ENCODE peak calls at places on chromosomes 3 and 15, in six cellular contexts. J is IMR-90, P is GM23248, H is HepG2, V is PC-3, E is neural progenitor cell. N is an unnamed sample.

GRCh38 chr3:127999509-128000106 is 52.6 kb upstream of the SEC61A1 start:
- DNase-seq in J (no peak), E (no peak), V (no peak), P (no peak), H (no peak), N (no peak)

GRCh38 chr3:65170357-65171090 is 482.7 kb upstream of the ADAMTS9 start:
- DNase-seq in E (peak; percentile 44), J (peak; percentile 85), H (no peak), V (no peak), P (peak; percentile 83), N (no peak)

GRCh38 chr15:80817901-80818300 is 38.7 kb downstream of the CEMIP start:
- DNase-seq in V (no peak), J (no peak), H (no peak), E (no peak), P (no peak), N (no peak)

GRCh38 chr15:35289029-35289617 is 204.0 kb upstream of the NANOGP8 start:
- DNase-seq in H (peak; percentile 44), P (peak; percentile 77), V (peak; percentile 74), J (peak; percentile 81), E (peak; percentile 63), N (peak; percentile 13)

GRCh38 chr3:102715030-102715697 is 280.3 kb downstream of the ZPLD1 start:
- DNase-seq in J (no peak), V (peak; percentile 59), P (peak; percentile 45), E (no peak), H (no peak), N (no peak)

GRCh38 chr3:94285874-94286273 is 223.0 kb downstream of the NSUN3 start:
- DNase-seq in V (peak; percentile 65), P (peak; percentile 33), J (no peak), H (no peak), E (peak; percentile 26), N (no peak)

GRCh38 chr3:14550651-14551611 is 10.8 kb upstream of the GRIP2 start:
- DNase-seq in E (peak; percentile 31), V (no peak), P (peak; percentile 69), J (peak; percentile 5), H (no peak), N (no peak)

GRCh38 chr3:158269896-158270295 is 160.0 kb downstream of the RSRC1 start:
- DNase-seq in V (no peak), E (no peak), H (no peak), J (no peak), P (no peak), N (no peak)

GRCh38 chr15:71455107-71455506 is 339.8 kb downstream of the THSD4 start:
- DNase-seq in H (no peak), P (no peak), V (peak; percentile 26), J (peak; percentile 36), E (no peak), N (no peak)

GRCh38 chr3:128076783-128077624 is 24.8 kb downstream of the SEC61A1 start:
- DNase-seq in J (no peak), E (peak; percentile 50), H (no peak), V (no peak), P (peak; percentile 63), N (no peak)

GRCh38 chr15:51600114-51600513 is 22.5 kb downstream of the DMXL2 start:
- DNase-seq in V (peak; percentile 78), H (no peak), P (peak; percentile 23), J (peak; percentile 43), E (no peak), N (no peak)

GRCh38 chr3:49899815-49900214 is 3.9 kb downstream of the MST1R start:
- DNase-seq in E (peak; percentile 70), J (no peak), V (peak; percentile 23), P (peak; percentile 14), H (no peak), N (no peak)

GRCh38 chr15:48671381-48672022 is 26.0 kb upstream of the FBN1 start:
- DNase-seq in H (no peak), J (peak; percentile 89), E (no peak), P (peak; percentile 95), V (peak; percentile 73), N (no peak)

GRCh38 chr3:120098710-120099109 is 4.5 kb upstream of the GSK3B start:
- DNase-seq in H (no peak), J (no peak), V (no peak), P (no peak), E (no peak), N (no peak)

GRCh38 chr3:124826703-124827102 is 60.5 kb downstream of the ITGB5 start:
- DNase-seq in H (no peak), P (peak; percentile 94), V (peak; percentile 68), E (no peak), J (peak; percentile 93), N (peak; percentile 64)

GRCh38 chr3:136141296-136141785 is 54.8 kb downstream of the MSL2 start:
- DNase-seq in V (no peak), J (no peak), P (peak; percentile 56), H (no peak), E (no peak), N (no peak)

DNA sequence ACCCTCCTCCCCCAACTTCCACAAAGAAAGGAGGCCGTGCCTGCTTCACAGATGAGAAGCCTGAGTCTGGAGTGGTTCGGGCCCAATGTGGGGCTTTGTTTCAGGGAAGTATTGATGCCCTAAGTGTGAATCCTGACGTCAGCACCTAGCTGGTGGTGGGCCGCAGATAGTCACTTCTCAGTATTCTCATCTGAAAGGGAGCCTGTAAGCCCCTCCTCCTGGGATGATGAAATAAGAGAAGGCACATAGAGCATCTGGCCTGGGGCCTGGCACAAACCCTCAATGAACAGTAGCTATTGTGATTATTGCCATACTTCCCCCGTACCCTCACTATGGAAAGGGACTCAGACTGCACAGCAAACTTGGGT is 24.8 kb downstream of the LINGO1 start:
- DNase-seq in P (no peak), H (no peak), V (no peak), E (no peak), J (no peak), N (no peak)
- H3K9ac ChIP-seq in P (no peak overlapping the region), H (no peak overlapping the region), V (no peak overlapping the region), E (no peak overlapping the region), J (no peak overlapping the region), N (peak overlapping the region; percentile 24)

DNA sequence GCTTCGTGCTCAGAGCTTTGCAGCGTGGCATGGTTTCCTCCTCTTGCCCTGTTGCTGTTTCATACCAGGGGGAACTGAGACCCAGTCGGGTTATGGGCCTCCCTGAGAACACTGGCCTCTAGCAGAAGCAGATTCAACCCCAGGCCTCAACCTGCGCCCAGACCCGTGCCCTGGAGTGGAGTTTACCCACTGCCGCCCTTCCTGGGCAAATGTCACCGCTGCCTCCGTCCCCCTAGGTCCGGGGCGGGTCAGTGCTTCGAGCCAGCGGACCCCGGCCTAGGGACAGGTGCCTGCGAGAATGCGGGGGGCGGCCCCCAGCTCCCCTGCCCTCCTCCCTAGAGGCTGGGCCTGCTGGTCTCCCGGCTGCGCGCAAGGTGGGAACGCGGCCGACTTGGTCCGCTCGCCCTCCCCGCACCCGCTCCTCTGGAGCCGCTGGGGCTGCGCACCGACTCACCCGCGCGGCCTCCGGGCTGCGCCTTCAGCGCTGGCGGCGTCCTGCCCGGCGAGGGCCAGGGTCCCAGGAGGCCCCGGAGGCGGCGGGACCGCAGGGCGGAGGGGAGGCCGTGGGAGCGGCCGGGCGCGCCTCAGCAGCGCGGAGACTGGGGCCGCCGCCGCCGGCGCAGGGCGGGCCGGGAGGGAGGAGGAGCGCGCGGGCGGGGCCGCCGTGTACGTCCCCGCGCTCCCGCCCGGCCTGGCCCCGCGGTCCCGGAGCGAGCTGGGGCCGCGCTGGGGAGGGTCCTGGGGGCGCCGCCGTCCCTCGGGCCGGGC is at the start of gene PIGZ:
- DNase-seq in P (peak; percentile 76), E (peak; percentile 78), V (peak; percentile 54), H (no peak), J (no peak), N (no peak)
- H3K9ac ChIP-seq in P (peak within 1 kb of the TSS; percentile 74), E (no peak within 1 kb of the TSS), V (peak within 1 kb of the TSS; percentile 72), H (peak within 1 kb of the TSS; percentile 89), J (peak within 1 kb of the TSS; percentile 20), N (peak within 1 kb of the TSS; percentile 86)

GRCh38 chr3:147652682-147653081 is 243.5 kb downstream of the ZIC1 start:
- DNase-seq in J (peak; percentile 1), E (no peak), P (peak; percentile 59), V (peak; percentile 27), H (no peak), N (no peak)

GRCh38 chr3:147655236-147655635 is 246.1 kb downstream of the ZIC1 start:
- DNase-seq in E (no peak), H (no peak), P (peak; percentile 84), V (no peak), J (no peak), N (no peak)

GRCh38 chr3:147653309-147653923 is 244.3 kb downstream of the ZIC1 start:
- DNase-seq in J (no peak), E (peak; percentile 38), H (no peak), V (no peak), P (peak; percentile 11), N (no peak)

GRCh38 chr3:147656023-147656422 is 246.9 kb downstream of the ZIC1 start:
- DNase-seq in H (no peak), E (no peak), P (peak; percentile 27), V (peak; percentile 2), J (no peak), N (no peak)

DNA sequence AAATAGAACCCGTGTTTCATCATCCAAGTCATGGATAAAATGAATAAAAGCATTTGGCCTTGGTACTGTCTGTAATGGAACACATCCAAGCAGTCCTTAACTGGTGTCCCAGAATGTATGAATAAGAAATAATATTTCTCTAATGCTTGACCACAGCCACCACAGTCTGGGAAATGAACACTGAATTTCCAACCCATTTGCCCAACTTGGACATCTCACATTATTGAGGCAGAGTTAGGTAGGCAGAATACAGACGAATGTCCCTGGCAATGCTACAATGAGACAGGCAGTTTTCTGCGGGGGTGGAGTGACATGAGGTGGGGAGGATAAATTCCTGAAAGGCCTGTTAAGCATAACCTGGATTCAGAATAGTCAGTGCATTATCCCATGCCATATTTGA is 245.7 kb downstream of the ZIC1 start:
- DNase-seq in E (no peak), P (peak; percentile 74), V (no peak), H (no peak), J (no peak), N (no peak)
- H3K9ac ChIP-seq in E (no peak overlapping the region), P (peak overlapping the region; percentile 45), V (no peak overlapping the region), H (no peak overlapping the region), J (no peak overlapping the region), N (no peak overlapping the region)

GRCh38 chr3:130893240-130894129 is at the start of gene ATP2C1:
- DNase-seq in E (peak; percentile 98), V (peak; percentile 94), P (peak; percentile 98), H (peak; percentile 92), J (peak; percentile 93), N (peak; percentile 89)
- H3K9ac ChIP-seq in E (peak within 1 kb of the TSS; percentile 72), V (peak within 1 kb of the TSS; percentile 98), P (peak within 1 kb of the TSS; percentile 96), H (peak within 1 kb of the TSS; percentile 92), J (peak within 1 kb of the TSS; percentile 93), N (peak within 1 kb of the TSS; percentile 96)

GRCh38 chr15:89740137-89740536 is 10.9 kb downstream of the MESP1 start:
- DNase-seq in P (peak; percentile 61), H (peak; percentile 72), J (peak; percentile 71), E (peak; percentile 68), V (peak; percentile 91), N (peak; percentile 75)
- H3K9ac ChIP-seq in P (no peak overlapping the region), H (no peak overlapping the region), J (no peak overlapping the region), E (no peak overlapping the region), V (no peak overlapping the region), N (no peak overlapping the region)

GRCh38 chr3:71006810-71007785 is 576.4 kb downstream of the FOXP1 start:
- DNase-seq in P (peak; percentile 50), H (peak; percentile 20), J (no peak), V (peak; percentile 69), E (peak; percentile 59), N (peak; percentile 60)
- H3K9ac ChIP-seq in P (no peak overlapping the region), H (no peak overlapping the region), J (no peak overlapping the region), V (no peak overlapping the region), E (no peak overlapping the region), N (no peak overlapping the region)

N was measured in NT2/D1.